ENCODE peak calls at places on chromosomes 13 and 19, in seven cellular contexts. One of them, this sample, is unnamed.

GRCh38 chr19:15251749-15252397 is 19.6 kb upstream of the EPHX3 start:
- DNase-seq in CD8-positive, alpha-beta T cell: no peak
- DNase-seq in BJ: peak
- DNase-seq in fibroblast of mammary gland: peak
- DNase-seq in lower leg skin: peak
- DNase-seq in fibroblast of lung: peak
- DNase-seq in epithelial cell of proximal tubule: no peak
- DNase-seq in this sample: no peak

GRCh38 chr13:105462098-105462497 is 1073.4 kb downstream of the EFNB2 start:
- DNase-seq in CD8-positive, alpha-beta T cell: no peak
- DNase-seq in BJ: no peak
- DNase-seq in fibroblast of mammary gland: no peak
- DNase-seq in lower leg skin: no peak
- DNase-seq in fibroblast of lung: no peak
- DNase-seq in epithelial cell of proximal tubule: no peak
- DNase-seq in this sample: no peak

GRCh38 chr13:43303040-43303729 is 279.8 kb downstream of the DNAJC15 start:
- DNase-seq in CD8-positive, alpha-beta T cell: no peak
- DNase-seq in BJ: no peak
- DNase-seq in fibroblast of mammary gland: peak
- DNase-seq in lower leg skin: no peak
- DNase-seq in fibroblast of lung: peak
- DNase-seq in epithelial cell of proximal tubule: no peak
- DNase-seq in this sample: peak

GRCh38 chr19:15393963-15394362 is 14.4 kb upstream of the AKAP8 start:
- DNase-seq in CD8-positive, alpha-beta T cell: no peak
- DNase-seq in BJ: peak
- DNase-seq in fibroblast of mammary gland: peak
- DNase-seq in lower leg skin: no peak
- DNase-seq in fibroblast of lung: peak
- DNase-seq in epithelial cell of proximal tubule: no peak
- DNase-seq in this sample: no peak

GRCh38 chr19:33928458-33928950 is 131.8 kb downstream of the KCTD15 start:
- DNase-seq in CD8-positive, alpha-beta T cell: no peak
- DNase-seq in BJ: no peak
- DNase-seq in fibroblast of mammary gland: no peak
- DNase-seq in lower leg skin: no peak
- DNase-seq in fibroblast of lung: no peak
- DNase-seq in epithelial cell of proximal tubule: no peak
- DNase-seq in this sample: no peak

GRCh38 chr19:41263042-41263849 is 926 bp upstream of the HNRNPUL1 start:
- DNase-seq in CD8-positive, alpha-beta T cell: peak
- DNase-seq in BJ: peak
- DNase-seq in fibroblast of mammary gland: peak
- DNase-seq in lower leg skin: peak
- DNase-seq in fibroblast of lung: peak
- DNase-seq in epithelial cell of proximal tubule: peak
- DNase-seq in this sample: peak

GRCh38 chr13:45180713-45181601 is 19.9 kb downstream of the KCTD4 start:
- DNase-seq in CD8-positive, alpha-beta T cell: no peak
- DNase-seq in BJ: no peak
- DNase-seq in fibroblast of mammary gland: peak
- DNase-seq in lower leg skin: no peak
- DNase-seq in fibroblast of lung: no peak
- DNase-seq in epithelial cell of proximal tubule: no peak
- DNase-seq in this sample: no peak

GRCh38 chr13:48678316-48678715 is 24.6 kb downstream of the CYSLTR2 start:
- DNase-seq in CD8-positive, alpha-beta T cell: no peak
- DNase-seq in BJ: no peak
- DNase-seq in fibroblast of mammary gland: no peak
- DNase-seq in lower leg skin: no peak
- DNase-seq in fibroblast of lung: no peak
- DNase-seq in epithelial cell of proximal tubule: no peak
- DNase-seq in this sample: no peak

GRCh38 chr19:35008891-35009341 is 8.8 kb downstream of the GRAMD1A start:
- DNase-seq in CD8-positive, alpha-beta T cell: no peak
- DNase-seq in BJ: no peak
- DNase-seq in fibroblast of mammary gland: no peak
- DNase-seq in lower leg skin: no peak
- DNase-seq in fibroblast of lung: no peak
- DNase-seq in epithelial cell of proximal tubule: no peak
- DNase-seq in this sample: no peak

GRCh38 chr13:23447927-23448326 is 14.4 kb upstream of the SACS start:
- DNase-seq in CD8-positive, alpha-beta T cell: no peak
- DNase-seq in BJ: peak
- DNase-seq in fibroblast of mammary gland: peak
- DNase-seq in lower leg skin: no peak
- DNase-seq in fibroblast of lung: peak
- DNase-seq in epithelial cell of proximal tubule: no peak
- DNase-seq in this sample: no peak

GRCh38 chr19:34669305-34669704 is 7.7 kb downstream of the SCGB2B2 start:
- DNase-seq in CD8-positive, alpha-beta T cell: no peak
- DNase-seq in BJ: no peak
- DNase-seq in fibroblast of mammary gland: no peak
- DNase-seq in lower leg skin: no peak
- DNase-seq in fibroblast of lung: no peak
- DNase-seq in epithelial cell of proximal tubule: no peak
- DNase-seq in this sample: no peak

GRCh38 chr13:113736258-113736731 is 22.7 kb upstream of the TMEM255B start:
- DNase-seq in CD8-positive, alpha-beta T cell: no peak
- DNase-seq in BJ: no peak
- DNase-seq in fibroblast of mammary gland: no peak
- DNase-seq in lower leg skin: no peak
- DNase-seq in fibroblast of lung: no peak
- DNase-seq in epithelial cell of proximal tubule: no peak
- DNase-seq in this sample: no peak

GRCh38 chr19:6925801-6926751 is 38.7 kb downstream of the ADGRE1 start:
- DNase-seq in CD8-positive, alpha-beta T cell: no peak
- DNase-seq in BJ: no peak
- DNase-seq in fibroblast of mammary gland: no peak
- DNase-seq in lower leg skin: no peak
- DNase-seq in fibroblast of lung: no peak
- DNase-seq in epithelial cell of proximal tubule: no peak
- DNase-seq in this sample: peak

GRCh38 chr19:29446331-29446730 is 79.5 kb upstream of the VSTM2B start:
- DNase-seq in CD8-positive, alpha-beta T cell: no peak
- DNase-seq in BJ: no peak
- DNase-seq in fibroblast of mammary gland: no peak
- DNase-seq in lower leg skin: no peak
- DNase-seq in fibroblast of lung: no peak
- DNase-seq in epithelial cell of proximal tubule: no peak
- DNase-seq in this sample: no peak

GRCh38 chr19:3679138-3679537 is 21.1 kb downstream of the PIP5K1C start:
- DNase-seq in CD8-positive, alpha-beta T cell: no peak
- DNase-seq in BJ: no peak
- DNase-seq in fibroblast of mammary gland: no peak
- DNase-seq in lower leg skin: no peak
- DNase-seq in fibroblast of lung: no peak
- DNase-seq in epithelial cell of proximal tubule: no peak
- DNase-seq in this sample: no peak

DNA sequence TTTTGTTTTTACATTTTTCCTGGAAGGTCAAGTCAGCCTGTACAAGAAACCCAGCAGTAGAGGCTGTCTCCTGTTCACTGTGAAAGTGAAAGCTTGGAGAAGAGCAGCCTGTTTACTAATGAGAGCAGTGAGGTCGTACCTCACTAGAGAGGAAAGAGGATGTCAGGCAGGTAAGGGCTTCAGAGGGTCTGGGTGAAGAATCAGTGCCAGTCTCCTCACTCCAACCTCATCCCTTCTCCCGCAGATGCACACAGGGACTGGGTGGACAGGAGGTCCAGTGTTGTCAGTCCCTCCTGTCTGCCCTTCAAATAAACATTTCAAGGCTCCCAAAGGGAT is 462.5 kb downstream of the KLF5 start:
- DNase-seq in CD8-positive, alpha-beta T cell: peak
- DNase-seq in BJ: no peak
- DNase-seq in fibroblast of mammary gland: no peak
- DNase-seq in lower leg skin: no peak
- DNase-seq in fibroblast of lung: no peak
- DNase-seq in epithelial cell of proximal tubule: no peak
- DNase-seq in this sample: no peak
- H3K4me3 ChIP-seq in CD8-positive, alpha-beta T cell: peak
- H3K4me3 ChIP-seq in BJ: no peak
- H3K4me3 ChIP-seq in fibroblast of mammary gland: no peak
- H3K4me3 ChIP-seq in lower leg skin: no peak
- H3K4me3 ChIP-seq in fibroblast of lung: no peak
- H3K4me3 ChIP-seq in epithelial cell of proximal tubule: no peak
- H3K4me3 ChIP-seq in this sample: no peak

GRCh38 chr19:1168877-1169791 is 4.9 kb downstream of the SBNO2 start:
- DNase-seq in CD8-positive, alpha-beta T cell: no peak
- DNase-seq in BJ: no peak
- DNase-seq in fibroblast of mammary gland: peak
- DNase-seq in lower leg skin: no peak
- DNase-seq in fibroblast of lung: peak
- DNase-seq in epithelial cell of proximal tubule: no peak
- DNase-seq in this sample: no peak
- TF ChIP-seq CTCF in CD8-positive, alpha-beta T cell: no peak
- TF ChIP-seq CTCF in BJ: no peak
- TF ChIP-seq CTCF in fibroblast of mammary gland: no peak
- TF ChIP-seq CTCF in lower leg skin: no peak
- TF ChIP-seq CTCF in fibroblast of lung: peak
- TF ChIP-seq CTCF in epithelial cell of proximal tubule: peak
- TF ChIP-seq CTCF in this sample: no peak

GRCh38 chr19:51417107-51417806 is at the start of gene SIGLEC10:
- DNase-seq in CD8-positive, alpha-beta T cell: no peak
- DNase-seq in BJ: no peak
- DNase-seq in fibroblast of mammary gland: peak
- DNase-seq in lower leg skin: peak
- DNase-seq in fibroblast of lung: no peak
- DNase-seq in epithelial cell of proximal tubule: no peak
- DNase-seq in this sample: peak

GRCh38 chr19:51421229-51422052 is 4.0 kb upstream of the SIGLEC10 start:
- DNase-seq in CD8-positive, alpha-beta T cell: no peak
- DNase-seq in BJ: no peak
- DNase-seq in fibroblast of mammary gland: no peak
- DNase-seq in lower leg skin: no peak
- DNase-seq in fibroblast of lung: no peak
- DNase-seq in epithelial cell of proximal tubule: no peak
- DNase-seq in this sample: no peak

GRCh38 chr19:51418707-51419106 is 1.3 kb upstream of the SIGLEC10 start:
- DNase-seq in CD8-positive, alpha-beta T cell: no peak
- DNase-seq in BJ: no peak
- DNase-seq in fibroblast of mammary gland: no peak
- DNase-seq in lower leg skin: no peak
- DNase-seq in fibroblast of lung: no peak
- DNase-seq in epithelial cell of proximal tubule: no peak
- DNase-seq in this sample: peak

GRCh38 chr19:51417807-51418152 is 338 bp upstream of the SIGLEC10 start:
- DNase-seq in CD8-positive, alpha-beta T cell: no peak
- DNase-seq in BJ: no peak
- DNase-seq in fibroblast of mammary gland: no peak
- DNase-seq in lower leg skin: no peak
- DNase-seq in fibroblast of lung: no peak
- DNase-seq in epithelial cell of proximal tubule: no peak
- DNase-seq in this sample: peak

DNA sequence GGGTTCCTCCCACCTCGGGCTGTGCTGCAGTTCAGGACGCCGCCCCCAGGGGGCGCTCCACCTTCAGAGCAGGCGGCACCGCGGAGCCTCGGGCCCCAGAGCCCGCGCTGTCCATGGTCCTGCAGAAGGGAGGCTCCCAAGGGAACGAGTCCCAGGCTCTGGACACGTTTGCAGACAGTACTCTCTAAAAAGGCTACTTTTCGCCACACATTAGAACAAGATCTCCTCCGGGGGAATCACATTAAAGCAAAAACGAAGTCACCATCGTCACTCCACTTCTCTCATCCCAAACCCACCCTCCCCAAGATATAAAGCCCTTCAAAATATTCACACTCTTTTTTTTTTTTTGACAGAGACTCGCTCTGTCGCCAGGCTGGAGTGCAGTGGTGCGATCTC is 4.6 kb upstream of the SIGLEC10 start:
- DNase-seq in CD8-positive, alpha-beta T cell: peak
- DNase-seq in BJ: no peak
- DNase-seq in fibroblast of mammary gland: peak
- DNase-seq in lower leg skin: peak
- DNase-seq in fibroblast of lung: peak
- DNase-seq in epithelial cell of proximal tubule: no peak
- DNase-seq in this sample: peak
- H3K4me3 ChIP-seq in CD8-positive, alpha-beta T cell: no peak
- H3K4me3 ChIP-seq in BJ: no peak
- H3K4me3 ChIP-seq in fibroblast of mammary gland: no peak
- H3K4me3 ChIP-seq in lower leg skin: no peak
- H3K4me3 ChIP-seq in fibroblast of lung: no peak
- H3K4me3 ChIP-seq in epithelial cell of proximal tubule: no peak
- H3K4me3 ChIP-seq in this sample: no peak

GRCh38 chr19:58217607-58218391 is 10.9 kb upstream of the ZNF544 start:
- DNase-seq in CD8-positive, alpha-beta T cell: no peak
- DNase-seq in BJ: no peak
- DNase-seq in fibroblast of mammary gland: no peak
- DNase-seq in lower leg skin: no peak
- DNase-seq in fibroblast of lung: no peak
- DNase-seq in epithelial cell of proximal tubule: no peak
- DNase-seq in this sample: no peak

GRCh38 chr19:58217069-58217481 is 11.6 kb upstream of the ZNF544 start:
- DNase-seq in CD8-positive, alpha-beta T cell: no peak
- DNase-seq in BJ: no peak
- DNase-seq in fibroblast of mammary gland: no peak
- DNase-seq in lower leg skin: no peak
- DNase-seq in fibroblast of lung: no peak
- DNase-seq in epithelial cell of proximal tubule: no peak
- DNase-seq in this sample: no peak

GRCh38 chr19:58213075-58213369 is 15.7 kb upstream of the ZNF544 start:
- DNase-seq in CD8-positive, alpha-beta T cell: no peak
- DNase-seq in BJ: no peak
- DNase-seq in fibroblast of mammary gland: no peak
- DNase-seq in lower leg skin: no peak
- DNase-seq in fibroblast of lung: no peak
- DNase-seq in epithelial cell of proximal tubule: no peak
- DNase-seq in this sample: no peak

DNA sequence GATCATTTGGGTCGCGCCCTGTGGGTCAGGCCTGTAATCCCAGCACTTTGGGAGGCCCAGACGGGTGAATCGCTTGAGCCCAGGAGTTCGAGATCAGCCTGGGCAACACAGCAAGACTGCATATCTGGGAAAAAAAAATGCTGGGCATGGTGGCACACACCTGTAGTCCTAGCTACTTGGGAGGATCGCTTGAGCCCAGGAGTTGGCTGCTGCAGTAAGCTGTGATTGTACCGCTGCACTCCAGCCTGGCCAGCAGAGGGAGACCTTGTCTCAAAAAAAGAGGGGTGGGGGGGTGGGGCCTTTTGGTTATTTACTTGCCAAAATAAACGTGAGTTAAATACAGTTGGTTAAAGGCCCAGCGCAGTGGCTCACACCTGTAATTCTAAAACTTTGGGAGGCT is 9.8 kb upstream of the ZNF544 start:
- DNase-seq in CD8-positive, alpha-beta T cell: peak
- DNase-seq in BJ: no peak
- DNase-seq in fibroblast of mammary gland: peak
- DNase-seq in lower leg skin: no peak
- DNase-seq in fibroblast of lung: peak
- DNase-seq in epithelial cell of proximal tubule: no peak
- DNase-seq in this sample: peak
- TF ChIP-seq CTCF in CD8-positive, alpha-beta T cell: peak
- TF ChIP-seq CTCF in BJ: peak
- TF ChIP-seq CTCF in fibroblast of mammary gland: peak
- TF ChIP-seq CTCF in lower leg skin: no peak
- TF ChIP-seq CTCF in fibroblast of lung: peak
- TF ChIP-seq CTCF in epithelial cell of proximal tubule: no peak
- TF ChIP-seq CTCF in this sample: peak